ENCODE peak calls at places on chromosomes 3 and 15, in seven cellular contexts. M is brain microvascular endothelial cell; V is tibial artery; B is WERI-Rb-1; L is fibroblast of gingiva; X is activated naive CD4-positive, alpha-beta T cell treated with anti-CD3 and anti-CD28 coated beads, Interleukin-2, amount 10 ng/mL, durations not matched to agents 7 days and 5 days; P is sigmoid colon. U is an unnamed sample.

GRCh38 chr15:40282144-40282869 is 557 bp downstream of the ANKRD63 start:
- DNase-seq in X (peak), L (no peak), V (no peak), M (no peak), B (peak), P (no peak), U (no peak)

GRCh38 chr15:40291088-40291574 is 8.3 kb upstream of the ANKRD63 start:
- DNase-seq in P (peak), X (no peak), L (peak), V (no peak), B (peak), M (peak), U (no peak)

GRCh38 chr3:195077611-195078540 is 193.1 kb downstream of the XXYLT1 start:
- DNase-seq in M (no peak), B (peak), L (no peak), X (peak), P (peak), V (no peak), U (no peak)

GRCh38 chr3:45736707-45737106 is 47.5 kb downstream of the SACM1L start:
- DNase-seq in B (no peak), L (no peak), P (no peak), X (no peak), V (no peak), M (no peak), U (no peak)

GRCh38 chr3:194640829-194641228 is 7.6 kb upstream of the TMEM44 start:
- DNase-seq in B (peak), X (peak), V (no peak), M (no peak), L (no peak), P (no peak), U (peak)

GRCh38 chr15:80152896-80153876 is at the start of gene FAH:
- DNase-seq in V (no peak), X (peak), L (peak), P (no peak), M (peak), B (no peak), U (no peak)

GRCh38 chr15:25803541-25803940 is 59.6 kb downstream of the ATP10A start:
- DNase-seq in V (peak), X (no peak), P (no peak), L (no peak), M (no peak), B (no peak), U (no peak)

GRCh38 chr15:52280326-52281084 is 15.1 kb downstream of the MYO5C start:
- DNase-seq in P (no peak), V (no peak), L (no peak), B (no peak), X (no peak), M (no peak), U (no peak)

GRCh38 chr15:51450001-51450400 is 108.5 kb downstream of the GLDN start:
- DNase-seq in X (no peak), P (no peak), V (no peak), B (no peak), L (no peak), M (peak), U (no peak)

GRCh38 chr3:27713435-27713880 is 8.7 kb downstream of the EOMES start:
- DNase-seq in P (no peak), V (no peak), L (no peak), B (no peak), M (no peak), X (no peak), U (no peak)

GRCh38 chr15:57591237-57591821 is 375 bp upstream of the MYZAP start:
- DNase-seq in B (no peak), L (no peak), M (no peak), P (no peak), X (no peak), V (no peak), U (no peak)

GRCh38 chr15:76577879-76578512 is 241.4 kb downstream of the ISL2 start:
- DNase-seq in V (no peak), P (peak), M (no peak), X (no peak), B (no peak), L (no peak), U (no peak)

GRCh38 chr3:170991664-170992063 is 34.9 kb downstream of the SLC2A2 start:
- DNase-seq in L (no peak), P (no peak), V (no peak), B (no peak), M (no peak), X (no peak), U (no peak)

GRCh38 chr3:161430307-161430706 is 59.0 kb upstream of the SPTSSB start:
- DNase-seq in V (no peak), L (no peak), B (no peak), P (no peak), M (no peak), X (no peak), U (no peak)

GRCh38 chr3:134483195-134483890 is 2.4 kb downstream of the ANAPC13 start:
- DNase-seq in V (no peak), B (no peak), P (no peak), L (peak), M (peak), X (no peak), U (no peak)

GRCh38 chr3:142849148-142849547 is 39.7 kb downstream of the PCOLCE2 start:
- DNase-seq in B (no peak), X (no peak), V (no peak), L (no peak), M (no peak), P (no peak), U (no peak)

GRCh38 chr3:46926039-46926438 is 48.5 kb downstream of the PTH1R start:
- DNase-seq in V (peak), M (peak), L (no peak), X (no peak), B (no peak), P (peak), U (no peak)

GRCh38 chr3:8020047-8020446 is 481.6 kb upstream of the LMCD1 start:
- DNase-seq in B (no peak), M (no peak), L (no peak), V (no peak), P (no peak), X (no peak), U (no peak)

GRCh38 chr3:127105996-127106855 is 86.7 kb upstream of the PRR23E start:
- DNase-seq in M (no peak), L (no peak), V (peak), P (no peak), B (no peak), X (no peak), U (no peak)

GRCh38 chr3:174488527-174488926 is 370.6 kb upstream of the NAALADL2 start:
- DNase-seq in V (no peak), X (no peak), M (no peak), L (peak), P (no peak), B (no peak), U (no peak)

GRCh38 chr15:74642724-74643367 is 27.2 kb downstream of the CLK3 start:
- DNase-seq in B (no peak), V (no peak), M (peak), P (no peak), L (no peak), X (no peak), U (no peak)

GRCh38 chr3:88311826-88312225 is 162.1 kb downstream of the C3orf38 start:
- DNase-seq in B (no peak), L (no peak), V (no peak), P (no peak), M (no peak), X (no peak), U (no peak)

GRCh38 chr3:151903501-151903991 is 30.1 kb downstream of the SUCNR1 start:
- DNase-seq in V (no peak), X (no peak), L (peak), P (no peak), B (no peak), M (peak), U (no peak)

GRCh38 chr3:122269045-122269444 is 56.0 kb upstream of the CSTA start:
- DNase-seq in V (no peak), X (no peak), L (no peak), P (no peak), B (no peak), M (no peak), U (no peak)

GRCh38 chr3:101617478-101617877 is 43.5 kb downstream of the PCNP start:
- DNase-seq in V (no peak), P (no peak), B (no peak), M (no peak), X (no peak), L (no peak), U (no peak)

GRCh38 chr15:98330692-98331435 is 317.5 kb upstream of the IGF1R start:
- DNase-seq in B (no peak), V (no peak), X (no peak), M (no peak), L (no peak), P (no peak), U (no peak)

GRCh38 chr3:182045721-182046120 is 334.0 kb downstream of the SOX2 start:
- DNase-seq in L (no peak), X (no peak), P (no peak), V (no peak), M (no peak), B (no peak), U (no peak)

GRCh38 chr15:40323953-40324937 is 753 bp downstream of the INAFM2 start:
- DNase-seq in P (no peak), M (no peak), V (peak), X (peak), L (no peak), B (no peak), U (no peak)

GRCh38 chr3:61181874-61182273 is 69.4 kb downstream of the FHIT start:
- DNase-seq in B (no peak), P (no peak), X (no peak), M (peak), V (no peak), L (peak), U (no peak)

GRCh38 chr3:130826516-130826915 is 67.4 kb upstream of the ATP2C1 start:
- DNase-seq in B (no peak), X (no peak), L (no peak), M (no peak), V (no peak), P (no peak), U (no peak)

GRCh38 chr15:83871808-83872559 is 218.1 kb downstream of the ADAMTSL3 start:
- DNase-seq in M (peak), P (no peak), B (no peak), X (no peak), L (peak), V (no peak), U (no peak)

GRCh38 chr15:79418693-79419279 is 13.3 kb upstream of the MINAR1 start:
- DNase-seq in V (no peak), B (no peak), X (no peak), M (no peak), P (no peak), L (no peak), U (no peak)

GRCh38 chr3:72281551-72281950 is 496.6 kb upstream of the PROK2 start:
- DNase-seq in B (peak), X (no peak), V (no peak), M (no peak), P (no peak), L (no peak), U (no peak)

GRCh38 chr3:45881031-45882022 is 5.0 kb upstream of the CCR9 start:
- DNase-seq in M (peak), V (no peak), L (no peak), B (no peak), P (no peak), X (no peak), U (peak)

GRCh38 chr3:114848087-114848486 is 299.0 kb downstream of the ZBTB20 start:
- DNase-seq in M (no peak), X (no peak), B (no peak), V (no peak), P (peak), L (no peak), U (no peak)

U was measured in Jurkat, Clone E6-1.